ENCODE peak calls at places on chromosomes 11 and 22, in ten cellular contexts. One of them, this sample, is unnamed.

GRCh38 chr11:93905384-93905783 is 55.0 kb upstream of the VSTM5 start:
- DNase-seq in kidney epithelial cell: no peak
- DNase-seq in endothelial cell of umbilical vein: no peak
- DNase-seq in RWPE2: no peak
- DNase-seq in endodermal cell: no peak
- DNase-seq in cardiac muscle cell: no peak
- DNase-seq in ascending aorta: no peak
- DNase-seq in heart right ventricle: no peak
- DNase-seq in PC-9: peak; percentile 47
- DNase-seq in lung: no peak
- DNase-seq in this sample: no peak

GRCh38 chr11:88521354-88522310 is 184.1 kb upstream of the CTSC start:
- DNase-seq in lung: no peak
- DNase-seq in cardiac muscle cell: no peak
- DNase-seq in PC-9: no peak
- DNase-seq in endodermal cell: no peak
- DNase-seq in RWPE2: no peak
- DNase-seq in kidney epithelial cell: no peak
- DNase-seq in ascending aorta: no peak
- DNase-seq in endothelial cell of umbilical vein: no peak
- DNase-seq in heart right ventricle: no peak
- DNase-seq in this sample: no peak

GRCh38 chr11:69696749-69697488 is 6.9 kb downstream of the FGF19 start:
- DNase-seq in endodermal cell: no peak
- DNase-seq in RWPE2: no peak
- DNase-seq in kidney epithelial cell: no peak
- DNase-seq in endothelial cell of umbilical vein: no peak
- DNase-seq in lung: no peak
- DNase-seq in PC-9: peak; percentile 34
- DNase-seq in heart right ventricle: no peak
- DNase-seq in cardiac muscle cell: peak; percentile 46
- DNase-seq in ascending aorta: no peak
- DNase-seq in this sample: no peak

GRCh38 chr11:70482529-70482917 is 84.2 kb downstream of the CTTN start:
- DNase-seq in endodermal cell: no peak
- DNase-seq in RWPE2: no peak
- DNase-seq in ascending aorta: no peak
- DNase-seq in heart right ventricle: peak; percentile 62
- DNase-seq in endothelial cell of umbilical vein: no peak
- DNase-seq in lung: no peak
- DNase-seq in PC-9: no peak
- DNase-seq in cardiac muscle cell: peak; percentile 86
- DNase-seq in kidney epithelial cell: no peak
- DNase-seq in this sample: no peak

GRCh38 chr11:33039274-33040126 is at the start of gene TCP11L1:
- DNase-seq in RWPE2: peak; percentile 90
- DNase-seq in lung: peak; percentile 92
- DNase-seq in kidney epithelial cell: no peak
- DNase-seq in ascending aorta: peak; percentile 62
- DNase-seq in heart right ventricle: peak; percentile 96
- DNase-seq in endodermal cell: peak; percentile 97
- DNase-seq in endothelial cell of umbilical vein: peak; percentile 95
- DNase-seq in PC-9: no peak
- DNase-seq in cardiac muscle cell: peak; percentile 95
- DNase-seq in this sample: peak; percentile 82

GRCh38 chr11:27139742-27140141 is 99.1 kb downstream of the BBOX1 start:
- DNase-seq in ascending aorta: no peak
- DNase-seq in RWPE2: no peak
- DNase-seq in kidney epithelial cell: no peak
- DNase-seq in endodermal cell: no peak
- DNase-seq in heart right ventricle: no peak
- DNase-seq in PC-9: no peak
- DNase-seq in endothelial cell of umbilical vein: no peak
- DNase-seq in lung: no peak
- DNase-seq in cardiac muscle cell: no peak
- DNase-seq in this sample: no peak

GRCh38 chr11:12159351-12160099 is 49.1 kb downstream of the MICAL2 start:
- DNase-seq in RWPE2: no peak
- DNase-seq in endodermal cell: peak; percentile 33
- DNase-seq in endothelial cell of umbilical vein: peak; percentile 47
- DNase-seq in kidney epithelial cell: no peak
- DNase-seq in lung: no peak
- DNase-seq in PC-9: no peak
- DNase-seq in ascending aorta: no peak
- DNase-seq in cardiac muscle cell: peak; percentile 57
- DNase-seq in heart right ventricle: no peak
- DNase-seq in this sample: no peak

GRCh38 chr11:119155733-119156492 is 7.1 kb downstream of the ABCG4 start:
- DNase-seq in endodermal cell: peak; percentile 75
- DNase-seq in endothelial cell of umbilical vein: no peak
- DNase-seq in heart right ventricle: no peak
- DNase-seq in ascending aorta: no peak
- DNase-seq in cardiac muscle cell: no peak
- DNase-seq in lung: no peak
- DNase-seq in kidney epithelial cell: no peak
- DNase-seq in RWPE2: no peak
- DNase-seq in PC-9: no peak
- DNase-seq in this sample: no peak

GRCh38 chr11:86035920-86036319 is 33.0 kb downstream of the PICALM start:
- DNase-seq in endothelial cell of umbilical vein: no peak
- DNase-seq in heart right ventricle: no peak
- DNase-seq in lung: no peak
- DNase-seq in RWPE2: no peak
- DNase-seq in endodermal cell: no peak
- DNase-seq in PC-9: no peak
- DNase-seq in kidney epithelial cell: no peak
- DNase-seq in ascending aorta: no peak
- DNase-seq in cardiac muscle cell: no peak
- DNase-seq in this sample: no peak

GRCh38 chr11:31817054-31817620 is 6.0 kb upstream of the PAX6 start:
- DNase-seq in cardiac muscle cell: no peak
- DNase-seq in kidney epithelial cell: no peak
- DNase-seq in endodermal cell: peak; percentile 72
- DNase-seq in PC-9: no peak
- DNase-seq in lung: no peak
- DNase-seq in RWPE2: no peak
- DNase-seq in endothelial cell of umbilical vein: no peak
- DNase-seq in heart right ventricle: no peak
- DNase-seq in ascending aorta: no peak
- DNase-seq in this sample: no peak

GRCh38 chr11:6898911-6899310 is 6.6 kb upstream of the OR2D2 start:
- DNase-seq in lung: no peak
- DNase-seq in endodermal cell: no peak
- DNase-seq in heart right ventricle: no peak
- DNase-seq in kidney epithelial cell: no peak
- DNase-seq in cardiac muscle cell: no peak
- DNase-seq in endothelial cell of umbilical vein: no peak
- DNase-seq in ascending aorta: no peak
- DNase-seq in PC-9: no peak
- DNase-seq in RWPE2: no peak
- DNase-seq in this sample: no peak

DNA sequence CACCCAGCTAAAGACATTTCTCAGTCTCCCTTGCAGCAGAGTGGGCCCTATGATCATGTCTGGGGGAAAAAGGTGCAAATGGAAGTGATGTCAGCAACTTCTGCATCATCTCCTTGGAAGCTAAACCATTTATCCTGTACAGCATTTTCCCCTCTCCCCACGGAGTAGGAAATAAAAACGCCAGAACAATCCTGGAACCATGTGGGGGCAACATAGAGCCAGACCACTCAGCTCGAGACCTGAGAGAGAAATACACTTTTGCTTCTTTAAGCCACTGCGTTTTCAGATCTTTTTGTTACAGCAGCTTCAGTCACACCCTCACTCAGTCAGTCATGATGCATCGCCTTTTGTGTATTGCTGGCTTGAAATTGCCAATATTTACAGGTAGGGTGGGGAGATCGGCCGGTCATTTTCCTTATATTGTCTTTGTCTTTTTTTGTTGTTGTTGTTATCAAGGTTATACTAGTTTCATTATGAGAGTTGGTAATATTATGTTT is 9.1 kb upstream of the RAC2 start:
- DNase-seq in PC-9: no peak
- DNase-seq in heart right ventricle: no peak
- DNase-seq in RWPE2: no peak
- DNase-seq in ascending aorta: no peak
- DNase-seq in endodermal cell: peak; percentile 50
- DNase-seq in kidney epithelial cell: no peak
- DNase-seq in cardiac muscle cell: no peak
- DNase-seq in endothelial cell of umbilical vein: peak; percentile 58
- DNase-seq in lung: no peak
- DNase-seq in this sample: no peak
- TF ChIP-seq CTCF in PC-9: no peak
- TF ChIP-seq CTCF in heart right ventricle: no peak
- TF ChIP-seq CTCF in RWPE2: no peak
- TF ChIP-seq CTCF in ascending aorta: no peak
- TF ChIP-seq CTCF in endodermal cell: peak; percentile 44
- TF ChIP-seq CTCF in kidney epithelial cell: peak; percentile 6
- TF ChIP-seq CTCF in cardiac muscle cell: peak; percentile 12
- TF ChIP-seq CTCF in endothelial cell of umbilical vein: peak; percentile 7
- TF ChIP-seq CTCF in lung: no peak
- TF ChIP-seq CTCF in this sample: no peak

GRCh38 chr11:92224394-92225205 is at the start of gene FAT3:
- DNase-seq in PC-9: no peak
- DNase-seq in cardiac muscle cell: peak; percentile 80
- DNase-seq in lung: no peak
- DNase-seq in RWPE2: peak; percentile 52
- DNase-seq in endothelial cell of umbilical vein: peak; percentile 10
- DNase-seq in ascending aorta: no peak
- DNase-seq in heart right ventricle: peak; percentile 13
- DNase-seq in kidney epithelial cell: no peak
- DNase-seq in endodermal cell: peak; percentile 90
- DNase-seq in this sample: no peak
- H3K27me3 ChIP-seq in PC-9: peaks cover 46% of the 10 kb centered on the region
- H3K27me3 ChIP-seq in cardiac muscle cell: peaks cover 49% of the 10 kb centered on the region
- H3K27me3 ChIP-seq in lung: peaks cover 12% of the 10 kb centered on the region
- H3K27me3 ChIP-seq in RWPE2: peaks cover 54% of the 10 kb centered on the region
- H3K27me3 ChIP-seq in endothelial cell of umbilical vein: peaks cover 55% of the 10 kb centered on the region
- H3K27me3 ChIP-seq in ascending aorta: no peaks in the 10 kb centered on the region
- H3K27me3 ChIP-seq in heart right ventricle: peaks cover 97% of the 10 kb centered on the region
- H3K27me3 ChIP-seq in kidney epithelial cell: peaks cover 25% of the 10 kb centered on the region
- H3K27me3 ChIP-seq in endodermal cell: peaks cover 23% of the 10 kb centered on the region
- H3K27me3 ChIP-seq in this sample: no peaks in the 10 kb centered on the region

GRCh38 chr11:107009190-107009589 is 9.1 kb downstream of the GUCY1A2 start:
- DNase-seq in ascending aorta: no peak
- DNase-seq in endodermal cell: no peak
- DNase-seq in endothelial cell of umbilical vein: no peak
- DNase-seq in cardiac muscle cell: no peak
- DNase-seq in heart right ventricle: no peak
- DNase-seq in PC-9: no peak
- DNase-seq in kidney epithelial cell: no peak
- DNase-seq in lung: no peak
- DNase-seq in RWPE2: no peak
- DNase-seq in this sample: no peak
- TF ChIP-seq CTCF in ascending aorta: no peak
- TF ChIP-seq CTCF in endodermal cell: peak; percentile 43
- TF ChIP-seq CTCF in endothelial cell of umbilical vein: no peak
- TF ChIP-seq CTCF in cardiac muscle cell: no peak
- TF ChIP-seq CTCF in heart right ventricle: no peak
- TF ChIP-seq CTCF in PC-9: no peak
- TF ChIP-seq CTCF in kidney epithelial cell: peak; percentile 1
- TF ChIP-seq CTCF in lung: no peak
- TF ChIP-seq CTCF in RWPE2: peak; percentile 8
- TF ChIP-seq CTCF in this sample: no peak

DNA sequence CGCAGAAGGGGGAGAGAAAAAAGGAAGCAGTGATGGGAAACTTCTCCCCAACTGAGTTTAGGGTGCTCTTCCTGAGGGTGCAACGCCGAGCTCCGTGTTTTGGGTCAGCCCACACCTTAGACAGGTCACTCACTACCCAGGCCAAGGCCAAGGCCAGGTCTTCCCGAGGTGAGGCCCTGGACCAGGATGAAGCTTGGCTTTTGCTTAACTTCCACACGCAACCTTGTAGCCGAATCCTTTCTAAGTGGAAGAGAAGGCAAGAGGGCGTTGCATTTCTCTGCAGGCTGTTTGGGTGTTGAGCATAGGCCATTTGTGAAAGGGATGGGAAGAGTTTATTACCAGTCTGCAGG is 1.4 kb downstream of the KREMEN1 start:
- DNase-seq in ascending aorta: no peak
- DNase-seq in PC-9: no peak
- DNase-seq in RWPE2: no peak
- DNase-seq in heart right ventricle: no peak
- DNase-seq in kidney epithelial cell: no peak
- DNase-seq in endothelial cell of umbilical vein: no peak
- DNase-seq in lung: no peak
- DNase-seq in cardiac muscle cell: no peak
- DNase-seq in endodermal cell: no peak
- DNase-seq in this sample: no peak
- H3K27me3 ChIP-seq in ascending aorta: no peaks in the 10 kb centered on the region
- H3K27me3 ChIP-seq in PC-9: no peaks in the 10 kb centered on the region
- H3K27me3 ChIP-seq in RWPE2: no peaks in the 10 kb centered on the region
- H3K27me3 ChIP-seq in heart right ventricle: no peaks in the 10 kb centered on the region
- H3K27me3 ChIP-seq in kidney epithelial cell: peaks cover 11% of the 10 kb centered on the region
- H3K27me3 ChIP-seq in endothelial cell of umbilical vein: peaks cover 41% of the 10 kb centered on the region
- H3K27me3 ChIP-seq in lung: no peaks in the 10 kb centered on the region
- H3K27me3 ChIP-seq in cardiac muscle cell: peaks cover 25% of the 10 kb centered on the region
- H3K27me3 ChIP-seq in endodermal cell: peaks cover 60% of the 10 kb centered on the region
- H3K27me3 ChIP-seq in this sample: no peaks in the 10 kb centered on the region

DNA sequence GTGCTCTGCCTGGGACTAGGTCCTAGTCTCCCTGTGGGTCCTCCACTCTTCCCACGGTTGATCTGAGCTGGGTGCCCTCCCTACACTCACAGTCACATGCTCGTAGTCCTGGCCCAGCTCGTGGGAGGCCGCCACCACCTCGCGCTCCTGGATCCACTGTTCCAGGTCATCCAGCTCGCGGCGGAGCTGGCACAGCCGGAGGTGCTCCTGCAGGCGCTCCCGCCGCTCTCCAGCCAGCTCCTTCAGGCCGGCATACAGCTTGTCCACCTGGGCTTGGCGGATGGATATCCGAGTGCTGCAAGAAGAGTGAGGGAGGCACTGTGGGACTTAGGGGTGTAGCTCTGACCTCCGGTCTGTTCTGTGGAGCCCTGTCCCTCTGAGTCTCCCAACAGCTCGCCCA is 14.8 kb upstream of the RBM4B start:
- DNase-seq in ascending aorta: no peak
- DNase-seq in endodermal cell: no peak
- DNase-seq in PC-9: no peak
- DNase-seq in heart right ventricle: no peak
- DNase-seq in lung: no peak
- DNase-seq in kidney epithelial cell: no peak
- DNase-seq in endothelial cell of umbilical vein: no peak
- DNase-seq in cardiac muscle cell: no peak
- DNase-seq in RWPE2: no peak
- DNase-seq in this sample: no peak
- TF ChIP-seq CTCF in ascending aorta: no peak
- TF ChIP-seq CTCF in endodermal cell: no peak
- TF ChIP-seq CTCF in PC-9: no peak
- TF ChIP-seq CTCF in heart right ventricle: no peak
- TF ChIP-seq CTCF in lung: no peak
- TF ChIP-seq CTCF in kidney epithelial cell: no peak
- TF ChIP-seq CTCF in endothelial cell of umbilical vein: no peak
- TF ChIP-seq CTCF in cardiac muscle cell: no peak
- TF ChIP-seq CTCF in RWPE2: no peak
- TF ChIP-seq CTCF in this sample: no peak

DNA sequence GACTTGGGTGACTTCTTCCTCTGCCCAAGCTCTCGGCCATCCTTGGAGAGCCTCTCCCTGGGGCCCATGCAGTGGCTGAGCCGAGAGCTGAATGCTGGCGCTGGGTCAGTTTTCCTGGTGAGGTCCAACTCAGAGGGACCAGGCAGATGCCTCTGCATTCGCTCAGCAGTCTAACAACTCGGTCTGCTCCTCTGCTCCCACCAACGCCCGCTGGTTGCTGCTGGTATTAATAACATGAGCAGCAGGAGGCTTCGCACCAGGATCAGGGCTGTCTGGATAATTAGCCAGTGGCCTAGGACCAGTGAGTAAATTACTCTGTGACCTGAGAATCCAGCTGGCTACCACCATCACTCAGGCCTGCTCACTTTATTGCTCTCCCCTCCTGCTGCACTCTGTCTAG is 77.7 kb upstream of the FAM181B start:
- DNase-seq in RWPE2: no peak
- DNase-seq in kidney epithelial cell: no peak
- DNase-seq in lung: no peak
- DNase-seq in cardiac muscle cell: no peak
- DNase-seq in endodermal cell: peak; percentile 72
- DNase-seq in ascending aorta: no peak
- DNase-seq in PC-9: no peak
- DNase-seq in endothelial cell of umbilical vein: no peak
- DNase-seq in heart right ventricle: no peak
- DNase-seq in this sample: no peak
- H3K27me3 ChIP-seq in RWPE2: peaks cover 3% of the 10 kb centered on the region
- H3K27me3 ChIP-seq in kidney epithelial cell: no peaks in the 10 kb centered on the region
- H3K27me3 ChIP-seq in lung: no peaks in the 10 kb centered on the region
- H3K27me3 ChIP-seq in cardiac muscle cell: peaks cover 6% of the 10 kb centered on the region
- H3K27me3 ChIP-seq in endodermal cell: peaks cover 85% of the 10 kb centered on the region
- H3K27me3 ChIP-seq in ascending aorta: no peaks in the 10 kb centered on the region
- H3K27me3 ChIP-seq in PC-9: no peaks in the 10 kb centered on the region
- H3K27me3 ChIP-seq in endothelial cell of umbilical vein: no peaks in the 10 kb centered on the region
- H3K27me3 ChIP-seq in heart right ventricle: peaks cover 26% of the 10 kb centered on the region
- H3K27me3 ChIP-seq in this sample: no peaks in the 10 kb centered on the region